ENCODE peak calls at places on chromosome 9, in ten cellular contexts. One of them, this sample, is unnamed.

GRCh38 chr9:93900971-93901861 is 53.9 kb downstream of the BARX1 start:
- DNase-seq in activated CD4-positive, alpha-beta T cell treated with anti-CD3 and anti-CD28 coated beads, Interleukin-2, amount 10 ng/mL, durations not matched to agents 7 days and 5 days: no peak
- DNase-seq in hippocampal formation: no peak
- DNase-seq in non-pigmented ciliary epithelial cell: no peak
- DNase-seq in fibroblast of pulmonary artery: no peak
- DNase-seq in NCI-H1092 treated with DMSO at 0.1 percent for 48 hours: no peak
- DNase-seq in activated gamma-delta T cell treated with anti-CD3 and anti-CD28 coated beads, Interleukin-2, amount 50 U/mL, for 16 hours: no peak
- DNase-seq in activated T-cell treated with anti-CD3 and anti-CD28 coated beads, Interleukin-2, amount 50 U/mL, for 72 hours: no peak
- DNase-seq in AG09319: no peak
- DNase-seq in hypothalamus: no peak
- DNase-seq in this sample: no peak

GRCh38 chr9:89022071-89022721 is 30.9 kb downstream of the S1PR3 start:
- DNase-seq in activated CD4-positive, alpha-beta T cell treated with anti-CD3 and anti-CD28 coated beads, Interleukin-2, amount 10 ng/mL, durations not matched to agents 7 days and 5 days: no peak
- DNase-seq in hippocampal formation: no peak
- DNase-seq in non-pigmented ciliary epithelial cell: peak
- DNase-seq in fibroblast of pulmonary artery: peak
- DNase-seq in NCI-H1092 treated with DMSO at 0.1 percent for 48 hours: no peak
- DNase-seq in activated gamma-delta T cell treated with anti-CD3 and anti-CD28 coated beads, Interleukin-2, amount 50 U/mL, for 16 hours: no peak
- DNase-seq in activated T-cell treated with anti-CD3 and anti-CD28 coated beads, Interleukin-2, amount 50 U/mL, for 72 hours: no peak
- DNase-seq in AG09319: no peak
- DNase-seq in hypothalamus: no peak
- DNase-seq in this sample: no peak

GRCh38 chr9:109251776-109252106 is 69.1 kb downstream of the EPB41L4B start:
- DNase-seq in activated CD4-positive, alpha-beta T cell treated with anti-CD3 and anti-CD28 coated beads, Interleukin-2, amount 10 ng/mL, durations not matched to agents 7 days and 5 days: no peak
- DNase-seq in hippocampal formation: no peak
- DNase-seq in non-pigmented ciliary epithelial cell: no peak
- DNase-seq in fibroblast of pulmonary artery: no peak
- DNase-seq in NCI-H1092 treated with DMSO at 0.1 percent for 48 hours: no peak
- DNase-seq in activated gamma-delta T cell treated with anti-CD3 and anti-CD28 coated beads, Interleukin-2, amount 50 U/mL, for 16 hours: no peak
- DNase-seq in activated T-cell treated with anti-CD3 and anti-CD28 coated beads, Interleukin-2, amount 50 U/mL, for 72 hours: no peak
- DNase-seq in AG09319: no peak
- DNase-seq in hypothalamus: no peak
- DNase-seq in this sample: no peak

GRCh38 chr9:94086468-94086867 is 2.2 kb downstream of the PTPDC1 start:
- DNase-seq in activated CD4-positive, alpha-beta T cell treated with anti-CD3 and anti-CD28 coated beads, Interleukin-2, amount 10 ng/mL, durations not matched to agents 7 days and 5 days: no peak
- DNase-seq in hippocampal formation: no peak
- DNase-seq in non-pigmented ciliary epithelial cell: peak
- DNase-seq in fibroblast of pulmonary artery: peak
- DNase-seq in NCI-H1092 treated with DMSO at 0.1 percent for 48 hours: peak
- DNase-seq in activated gamma-delta T cell treated with anti-CD3 and anti-CD28 coated beads, Interleukin-2, amount 50 U/mL, for 16 hours: no peak
- DNase-seq in activated T-cell treated with anti-CD3 and anti-CD28 coated beads, Interleukin-2, amount 50 U/mL, for 72 hours: no peak
- DNase-seq in AG09319: no peak
- DNase-seq in hypothalamus: no peak
- DNase-seq in this sample: no peak

GRCh38 chr9:124527781-124528180 is 20.6 kb upstream of the NR5A1 start:
- DNase-seq in activated CD4-positive, alpha-beta T cell treated with anti-CD3 and anti-CD28 coated beads, Interleukin-2, amount 10 ng/mL, durations not matched to agents 7 days and 5 days: no peak
- DNase-seq in hippocampal formation: no peak
- DNase-seq in non-pigmented ciliary epithelial cell: peak
- DNase-seq in fibroblast of pulmonary artery: no peak
- DNase-seq in NCI-H1092 treated with DMSO at 0.1 percent for 48 hours: no peak
- DNase-seq in activated gamma-delta T cell treated with anti-CD3 and anti-CD28 coated beads, Interleukin-2, amount 50 U/mL, for 16 hours: no peak
- DNase-seq in activated T-cell treated with anti-CD3 and anti-CD28 coated beads, Interleukin-2, amount 50 U/mL, for 72 hours: no peak
- DNase-seq in AG09319: no peak
- DNase-seq in hypothalamus: no peak
- DNase-seq in this sample: no peak

GRCh38 chr9:80952523-80952922 is 736.8 kb downstream of the TLE1 start:
- DNase-seq in activated CD4-positive, alpha-beta T cell treated with anti-CD3 and anti-CD28 coated beads, Interleukin-2, amount 10 ng/mL, durations not matched to agents 7 days and 5 days: no peak
- DNase-seq in hippocampal formation: no peak
- DNase-seq in non-pigmented ciliary epithelial cell: no peak
- DNase-seq in fibroblast of pulmonary artery: no peak
- DNase-seq in NCI-H1092 treated with DMSO at 0.1 percent for 48 hours: no peak
- DNase-seq in activated gamma-delta T cell treated with anti-CD3 and anti-CD28 coated beads, Interleukin-2, amount 50 U/mL, for 16 hours: no peak
- DNase-seq in activated T-cell treated with anti-CD3 and anti-CD28 coated beads, Interleukin-2, amount 50 U/mL, for 72 hours: no peak
- DNase-seq in AG09319: no peak
- DNase-seq in hypothalamus: no peak
- DNase-seq in this sample: no peak

GRCh38 chr9:89623925-89624420 is 19.2 kb downstream of the GADD45G start:
- DNase-seq in activated CD4-positive, alpha-beta T cell treated with anti-CD3 and anti-CD28 coated beads, Interleukin-2, amount 10 ng/mL, durations not matched to agents 7 days and 5 days: no peak
- DNase-seq in hippocampal formation: peak
- DNase-seq in non-pigmented ciliary epithelial cell: no peak
- DNase-seq in fibroblast of pulmonary artery: no peak
- DNase-seq in NCI-H1092 treated with DMSO at 0.1 percent for 48 hours: peak
- DNase-seq in activated gamma-delta T cell treated with anti-CD3 and anti-CD28 coated beads, Interleukin-2, amount 50 U/mL, for 16 hours: no peak
- DNase-seq in activated T-cell treated with anti-CD3 and anti-CD28 coated beads, Interleukin-2, amount 50 U/mL, for 72 hours: no peak
- DNase-seq in AG09319: no peak
- DNase-seq in hypothalamus: no peak
- DNase-seq in this sample: peak

GRCh38 chr9:23941051-23941450 is 115.0 kb upstream of the ELAVL2 start:
- DNase-seq in activated CD4-positive, alpha-beta T cell treated with anti-CD3 and anti-CD28 coated beads, Interleukin-2, amount 10 ng/mL, durations not matched to agents 7 days and 5 days: no peak
- DNase-seq in hippocampal formation: no peak
- DNase-seq in non-pigmented ciliary epithelial cell: no peak
- DNase-seq in fibroblast of pulmonary artery: no peak
- DNase-seq in NCI-H1092 treated with DMSO at 0.1 percent for 48 hours: no peak
- DNase-seq in activated gamma-delta T cell treated with anti-CD3 and anti-CD28 coated beads, Interleukin-2, amount 50 U/mL, for 16 hours: no peak
- DNase-seq in activated T-cell treated with anti-CD3 and anti-CD28 coated beads, Interleukin-2, amount 50 U/mL, for 72 hours: no peak
- DNase-seq in AG09319: no peak
- DNase-seq in hypothalamus: no peak
- DNase-seq in this sample: no peak

GRCh38 chr9:9004844-9005243 is 1205.3 kb upstream of the DMAC1 start:
- DNase-seq in activated CD4-positive, alpha-beta T cell treated with anti-CD3 and anti-CD28 coated beads, Interleukin-2, amount 10 ng/mL, durations not matched to agents 7 days and 5 days: no peak
- DNase-seq in hippocampal formation: peak
- DNase-seq in non-pigmented ciliary epithelial cell: no peak
- DNase-seq in fibroblast of pulmonary artery: no peak
- DNase-seq in NCI-H1092 treated with DMSO at 0.1 percent for 48 hours: peak
- DNase-seq in activated gamma-delta T cell treated with anti-CD3 and anti-CD28 coated beads, Interleukin-2, amount 50 U/mL, for 16 hours: no peak
- DNase-seq in activated T-cell treated with anti-CD3 and anti-CD28 coated beads, Interleukin-2, amount 50 U/mL, for 72 hours: no peak
- DNase-seq in AG09319: no peak
- DNase-seq in hypothalamus: no peak
- DNase-seq in this sample: no peak

GRCh38 chr9:114061830-114062474 is 16.1 kb downstream of the AMBP start:
- DNase-seq in activated CD4-positive, alpha-beta T cell treated with anti-CD3 and anti-CD28 coated beads, Interleukin-2, amount 10 ng/mL, durations not matched to agents 7 days and 5 days: no peak
- DNase-seq in hippocampal formation: no peak
- DNase-seq in non-pigmented ciliary epithelial cell: no peak
- DNase-seq in fibroblast of pulmonary artery: no peak
- DNase-seq in NCI-H1092 treated with DMSO at 0.1 percent for 48 hours: no peak
- DNase-seq in activated gamma-delta T cell treated with anti-CD3 and anti-CD28 coated beads, Interleukin-2, amount 50 U/mL, for 16 hours: no peak
- DNase-seq in activated T-cell treated with anti-CD3 and anti-CD28 coated beads, Interleukin-2, amount 50 U/mL, for 72 hours: no peak
- DNase-seq in AG09319: no peak
- DNase-seq in hypothalamus: no peak
- DNase-seq in this sample: no peak

GRCh38 chr9:119758990-119759389 is 389.8 kb upstream of the BRINP1 start:
- DNase-seq in activated CD4-positive, alpha-beta T cell treated with anti-CD3 and anti-CD28 coated beads, Interleukin-2, amount 10 ng/mL, durations not matched to agents 7 days and 5 days: no peak
- DNase-seq in hippocampal formation: no peak
- DNase-seq in non-pigmented ciliary epithelial cell: no peak
- DNase-seq in fibroblast of pulmonary artery: no peak
- DNase-seq in NCI-H1092 treated with DMSO at 0.1 percent for 48 hours: no peak
- DNase-seq in activated gamma-delta T cell treated with anti-CD3 and anti-CD28 coated beads, Interleukin-2, amount 50 U/mL, for 16 hours: no peak
- DNase-seq in activated T-cell treated with anti-CD3 and anti-CD28 coated beads, Interleukin-2, amount 50 U/mL, for 72 hours: no peak
- DNase-seq in AG09319: no peak
- DNase-seq in hypothalamus: no peak
- DNase-seq in this sample: no peak

GRCh38 chr9:3525088-3525835 is 539 bp downstream of the RFX3 start:
- DNase-seq in activated CD4-positive, alpha-beta T cell treated with anti-CD3 and anti-CD28 coated beads, Interleukin-2, amount 10 ng/mL, durations not matched to agents 7 days and 5 days: peak
- DNase-seq in hippocampal formation: no peak
- DNase-seq in non-pigmented ciliary epithelial cell: no peak
- DNase-seq in fibroblast of pulmonary artery: peak
- DNase-seq in NCI-H1092 treated with DMSO at 0.1 percent for 48 hours: peak
- DNase-seq in activated gamma-delta T cell treated with anti-CD3 and anti-CD28 coated beads, Interleukin-2, amount 50 U/mL, for 16 hours: no peak
- DNase-seq in activated T-cell treated with anti-CD3 and anti-CD28 coated beads, Interleukin-2, amount 50 U/mL, for 72 hours: peak
- DNase-seq in AG09319: no peak
- DNase-seq in hypothalamus: no peak
- DNase-seq in this sample: no peak

GRCh38 chr9:137089232-137089947 is 2.6 kb downstream of the MAN1B1 start:
- DNase-seq in activated CD4-positive, alpha-beta T cell treated with anti-CD3 and anti-CD28 coated beads, Interleukin-2, amount 10 ng/mL, durations not matched to agents 7 days and 5 days: no peak
- DNase-seq in hippocampal formation: no peak
- DNase-seq in non-pigmented ciliary epithelial cell: no peak
- DNase-seq in fibroblast of pulmonary artery: no peak
- DNase-seq in NCI-H1092 treated with DMSO at 0.1 percent for 48 hours: no peak
- DNase-seq in activated gamma-delta T cell treated with anti-CD3 and anti-CD28 coated beads, Interleukin-2, amount 50 U/mL, for 16 hours: no peak
- DNase-seq in activated T-cell treated with anti-CD3 and anti-CD28 coated beads, Interleukin-2, amount 50 U/mL, for 72 hours: no peak
- DNase-seq in AG09319: no peak
- DNase-seq in hypothalamus: no peak
- DNase-seq in this sample: no peak

GRCh38 chr9:136864996-136865767 is 926 bp downstream of the EDF1 start:
- DNase-seq in activated CD4-positive, alpha-beta T cell treated with anti-CD3 and anti-CD28 coated beads, Interleukin-2, amount 10 ng/mL, durations not matched to agents 7 days and 5 days: no peak
- DNase-seq in hippocampal formation: no peak
- DNase-seq in non-pigmented ciliary epithelial cell: no peak
- DNase-seq in fibroblast of pulmonary artery: no peak
- DNase-seq in NCI-H1092 treated with DMSO at 0.1 percent for 48 hours: no peak
- DNase-seq in activated gamma-delta T cell treated with anti-CD3 and anti-CD28 coated beads, Interleukin-2, amount 50 U/mL, for 16 hours: no peak
- DNase-seq in activated T-cell treated with anti-CD3 and anti-CD28 coated beads, Interleukin-2, amount 50 U/mL, for 72 hours: no peak
- DNase-seq in AG09319: no peak
- DNase-seq in hypothalamus: no peak
- DNase-seq in this sample: no peak

GRCh38 chr9:17810728-17811634 is 232.1 kb downstream of the SH3GL2 start:
- DNase-seq in activated CD4-positive, alpha-beta T cell treated with anti-CD3 and anti-CD28 coated beads, Interleukin-2, amount 10 ng/mL, durations not matched to agents 7 days and 5 days: peak
- DNase-seq in hippocampal formation: peak
- DNase-seq in non-pigmented ciliary epithelial cell: peak
- DNase-seq in fibroblast of pulmonary artery: peak
- DNase-seq in NCI-H1092 treated with DMSO at 0.1 percent for 48 hours: peak
- DNase-seq in activated gamma-delta T cell treated with anti-CD3 and anti-CD28 coated beads, Interleukin-2, amount 50 U/mL, for 16 hours: no peak
- DNase-seq in activated T-cell treated with anti-CD3 and anti-CD28 coated beads, Interleukin-2, amount 50 U/mL, for 72 hours: peak
- DNase-seq in AG09319: peak
- DNase-seq in hypothalamus: no peak
- DNase-seq in this sample: peak